ENCODE peak calls at places on chromosomes 3 and 15, in four cellular contexts. I, R, X and V are unnamed samples.

GRCh38 chr3:45343947-45344346 is 44.4 kb upstream of the LARS2 start:
- DNase-seq in I (peak; percentile 13), R (peak; percentile 18), X (no peak), V (no peak)

GRCh38 chr3:177196473-177197040 is 725 bp downstream of the TBL1XR1 start:
- DNase-seq in I (peak; percentile 68), R (peak; percentile 44), X (no peak), V (peak; percentile 45)

GRCh38 chr15:88301311-88301710 is 44.8 kb upstream of the NTRK3 start:
- DNase-seq in I (no peak), R (no peak), X (no peak), V (no peak)

GRCh38 chr3:151871639-151872468 is 1.6 kb upstream of the SUCNR1 start:
- DNase-seq in I (no peak), R (no peak), X (no peak), V (no peak)

GRCh38 chr3:182609575-182610156 is 183.6 kb upstream of the ATP11B start:
- DNase-seq in I (no peak), R (no peak), X (no peak), V (no peak)

GRCh38 chr3:129605593-129606521 is 619 bp downstream of the PLXND1 start:
- DNase-seq in I (peak; percentile 54), R (peak; percentile 51), X (peak; percentile 50), V (peak; percentile 41)

GRCh38 chr3:12300137-12300536 is 11.3 kb downstream of the PPARG start:
- DNase-seq in I (no peak), R (no peak), X (no peak), V (no peak)

GRCh38 chr3:186237915-186238314 is 124.1 kb downstream of the DGKG start:
- DNase-seq in I (no peak), R (no peak), X (no peak), V (no peak)

GRCh38 chr3:194736896-194737600 is 51.4 kb downstream of the FAM43A start:
- DNase-seq in I (no peak), R (no peak), X (no peak), V (no peak)

GRCh38 chr3:171157286-171157685 is 130.8 kb upstream of the SLC2A2 start:
- DNase-seq in I (peak; percentile 55), R (no peak), X (no peak), V (no peak)

GRCh38 chr3:15783361-15783969 is 14.3 kb downstream of the ANKRD28 start:
- DNase-seq in I (no peak), R (peak; percentile 85), X (no peak), V (no peak)

GRCh38 chr3:52887166-52887565 is 10.2 kb downstream of the STIMATE start:
- DNase-seq in I (no peak), R (no peak), X (no peak), V (no peak)

GRCh38 chr3:31106912-31107311 is 212.5 kb upstream of the GADL1 start:
- DNase-seq in I (no peak), R (no peak), X (no peak), V (no peak)

GRCh38 chr3:197599089-197599765 is 43.5 kb upstream of the BDH1 start:
- DNase-seq in I (peak; percentile 87), R (peak; percentile 77), X (peak; percentile 79), V (peak; percentile 69)

GRCh38 chr3:33395900-33396299 is 44.3 kb downstream of the UBP1 start:
- DNase-seq in I (no peak), R (no peak), X (no peak), V (no peak)

GRCh38 chr3:151584603-151585002 is 123.7 kb upstream of the IGSF10 start:
- DNase-seq in I (no peak), R (no peak), X (no peak), V (no peak)

GRCh38 chr3:141796436-141797166 is 33.4 kb downstream of the GRK7 start:
- DNase-seq in I (no peak), R (no peak), X (peak; percentile 58), V (peak; percentile 62)

GRCh38 chr3:173396191-173397041 is 1.1 kb upstream of the NLGN1 start:
- DNase-seq in I (peak; percentile 44), R (no peak), X (no peak), V (no peak)

GRCh38 chr15:62920569-62921502 is 121.7 kb upstream of the TPM1 start:
- DNase-seq in I (no peak), R (peak; percentile 63), X (no peak), V (no peak)

GRCh38 chr3:188507244-188507720 is 353.3 kb downstream of the LPP start:
- DNase-seq in I (no peak), R (peak; percentile 97), X (no peak), V (no peak)

GRCh38 chr3:123256256-123256655 is 54.5 kb downstream of the SEC22A start:
- DNase-seq in I (no peak), R (no peak), X (no peak), V (no peak)

GRCh38 chr3:117463276-117463675 is 753.7 kb downstream of the TUSC7 start:
- DNase-seq in I (no peak), R (peak; percentile 11), X (no peak), V (no peak)

GRCh38 chr15:46618984-46619383 is 984.2 kb downstream of the SQOR start:
- DNase-seq in I (no peak), R (no peak), X (no peak), V (no peak)

GRCh38 chr3:94071713-94072284 is 8.9 kb downstream of the NSUN3 start:
- DNase-seq in I (no peak), R (no peak), X (no peak), V (no peak)

GRCh38 chr15:85636351-85636750 is 158.4 kb downstream of the KLHL25 start:
- DNase-seq in I (no peak), R (no peak), X (no peak), V (no peak)

GRCh38 chr15:101675796-101676582 is 23.8 kb upstream of the TM2D3 start:
- DNase-seq in I (peak; percentile 63), R (peak; percentile 89), X (no peak), V (no peak)

GRCh38 chr15:56716334-56716733 is 17.0 kb downstream of the ZNF280D start:
- DNase-seq in I (no peak), R (no peak), X (no peak), V (no peak)

GRCh38 chr3:124007186-124007585 is 15.3 kb upstream of the ROPN1 start:
- DNase-seq in I (no peak), R (peak; percentile 15), X (no peak), V (no peak)

DNA sequence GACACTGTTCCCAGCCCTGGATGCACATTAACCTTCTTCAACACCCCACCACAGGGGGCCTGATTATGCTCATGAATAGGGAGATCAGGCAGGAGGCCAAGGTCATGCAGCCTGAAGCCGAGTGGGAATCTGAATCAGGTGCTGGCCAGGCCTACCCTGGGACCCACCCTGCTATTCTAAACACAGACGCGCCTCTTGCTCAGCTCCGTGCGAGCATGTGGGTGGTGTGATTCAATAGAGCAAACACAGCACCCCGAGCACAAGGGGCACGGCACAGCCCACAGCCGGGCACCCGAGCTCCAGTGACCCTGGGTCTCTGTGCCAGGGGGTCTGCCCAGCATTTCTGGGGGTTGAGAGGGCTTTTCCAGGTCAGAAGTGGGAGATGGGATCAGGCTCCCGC is 24.6 kb upstream of the GRIP2 start:
- DNase-seq in I (no peak), R (no peak), X (no peak), V (no peak)
- H3K27me3 ChIP-seq in I (no peaks in the 10 kb centered on the region), R (peaks cover 45% of the 10 kb centered on the region), X (no peaks in the 10 kb centered on the region), V (no peaks in the 10 kb centered on the region)

GRCh38 chr3:86794336-86795065 is 196.4 kb downstream of the VGLL3 start:
- DNase-seq in I (no peak), R (peak; percentile 59), X (no peak), V (no peak)
- H3K27ac ChIP-seq in I (no peak overlapping the region), R (peak overlapping the region; percentile 85), X (no peak overlapping the region), V (no peak overlapping the region)

DNA sequence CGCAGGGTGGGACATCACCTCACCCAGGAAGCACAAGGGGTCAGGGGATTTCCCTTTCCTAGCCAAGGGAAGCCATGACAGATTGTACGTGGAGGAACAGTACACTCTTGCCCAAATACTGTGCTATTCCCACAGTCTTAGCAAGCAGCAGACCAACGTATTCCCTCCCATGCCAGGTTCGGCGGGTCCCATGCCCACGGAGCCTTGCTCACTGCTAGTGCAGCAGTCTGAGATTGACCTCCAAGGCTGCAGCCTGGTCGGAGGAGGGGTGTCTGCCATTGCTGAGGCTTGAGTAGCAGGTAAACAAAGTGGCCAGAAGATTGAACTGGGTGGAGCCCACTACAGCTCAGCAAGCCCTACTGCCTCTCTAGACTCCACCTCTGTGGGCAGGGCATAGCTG is 39.0 kb downstream of the ALDH1A2 start:
- DNase-seq in I (no peak), R (no peak), X (no peak), V (no peak)
- H3K9me3 ChIP-seq in I (peaks cover 13% of the 10 kb centered on the region), R (peaks cover 5% of the 10 kb centered on the region), X (peaks cover 9% of the 10 kb centered on the region), V (peaks cover 25% of the 10 kb centered on the region)

GRCh38 chr3:127425505-127426443 is 137.9 kb upstream of the PRR20G start:
- DNase-seq in I (no peak), R (no peak), X (no peak), V (no peak)
- H3K27me3 ChIP-seq in I (no peaks in the 10 kb centered on the region), R (peaks cover 43% of the 10 kb centered on the region), X (peaks cover 5% of the 10 kb centered on the region), V (peaks cover 31% of the 10 kb centered on the region)

DNA sequence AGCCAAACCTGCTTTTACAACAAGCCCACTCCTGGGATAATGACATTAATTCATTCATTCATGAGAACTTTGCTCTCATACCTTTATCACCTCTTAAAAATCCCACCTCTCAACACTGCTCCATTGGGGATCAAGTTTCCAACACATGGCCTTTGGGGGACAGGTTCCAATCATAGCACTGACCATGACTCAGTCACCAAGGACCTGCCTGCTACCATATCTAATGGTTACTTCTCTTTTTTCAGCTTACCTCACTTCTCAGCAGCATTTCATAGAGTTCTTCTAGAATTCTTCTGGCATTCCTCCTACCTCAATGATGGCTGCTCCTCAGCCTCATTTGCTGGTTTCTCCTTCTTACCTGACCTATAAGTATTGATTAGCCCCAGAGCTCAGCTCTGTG is 36.9 kb upstream of the RYK start:
- DNase-seq in I (no peak), R (no peak), X (no peak), V (no peak)
- H3K27ac ChIP-seq in I (no peak overlapping the region), R (no peak overlapping the region), X (no peak overlapping the region), V (no peak overlapping the region)